ENCODE peak calls at places on chromosomes 6 and 20, in five cellular contexts. N is H54; D is heart right ventricle; O is NCI-H1436 treated with DMSO at 0.1 percent for 48 hours; Y is activated T-cell treated with anti-CD3 and anti-CD28 coated beads, Interleukin-2, amount 50 U/mL, for 72 hours. S is an unnamed sample.

GRCh38 chr6:161549977-161550655 is 276.3 kb upstream of the AGPAT4 start:
- DNase-seq in O (no peak), N (peak; percentile 3), Y (no peak), D (no peak), S (no peak)

GRCh38 chr20:62367136-62367482 is at the start of gene LAMA5:
- DNase-seq in O (no peak), D (peak; percentile 73), N (no peak), Y (peak; percentile 27), S (peak; percentile 89)

GRCh38 chr6:49401063-49401462 is 62.0 kb downstream of the MMUT start:
- DNase-seq in O (no peak), N (no peak), Y (no peak), D (no peak), S (no peak)

GRCh38 chr6:1497593-1498105 is 108.3 kb downstream of the FOXF2 start:
- DNase-seq in Y (no peak), D (peak; percentile 54), O (no peak), N (no peak), S (no peak)

GRCh38 chr20:59564171-59564570 is 40.2 kb upstream of the PHACTR3 start:
- DNase-seq in Y (no peak), O (no peak), N (no peak), D (no peak), S (no peak)

GRCh38 chr6:215335-216034 is 76.8 kb upstream of the DUSP22 start:
- DNase-seq in N (peak; percentile 56), D (no peak), O (no peak), Y (peak; percentile 83), S (peak; percentile 82)

GRCh38 chr20:63860325-63861051 is 810 bp upstream of the ABHD16B start:
- DNase-seq in D (peak; percentile 36), O (no peak), N (no peak), Y (no peak), S (no peak)

GRCh38 chr6:6569043-6569442 is 19.5 kb upstream of the LY86 start:
- DNase-seq in N (no peak), D (no peak), O (no peak), Y (no peak), S (no peak)

GRCh38 chr6:24919404-24919892 is 16.3 kb downstream of the RIPOR2 start:
- DNase-seq in N (no peak), O (peak; percentile 84), Y (no peak), D (no peak), S (no peak)

GRCh38 chr6:34240329-34241248 is 3.9 kb downstream of the HMGA1 start:
- DNase-seq in N (no peak), Y (no peak), O (no peak), D (no peak), S (no peak)

GRCh38 chr20:36818831-36819230 is 45.3 kb upstream of the DSN1 start:
- DNase-seq in O (peak; percentile 25), D (no peak), N (no peak), Y (no peak), S (no peak)

GRCh38 chr20:32752458-32753250 is 9.4 kb upstream of the COMMD7 start:
- DNase-seq in O (no peak), D (no peak), N (no peak), Y (no peak), S (no peak)